ENCODE peak calls at places on chromosomes 11 and 22, in ten cellular contexts. C is fibroblast of the conjunctiva; K is amniotic stem cell; M is stimulated activated CD4-positive, alpha-beta T cell treated with anti-CD3 and anti-CD28 coated beads, Interleukin-12 subunit alpha, Interleukin-12 subunit beta, amount 100 ng/mL, for 48 hours; N is stimulated activated naive CD4-positive, alpha-beta T cell; A is fibroblast of mammary gland; R is NCI-H460; Z is NCI-H1694 treated with DMSO at 0.1 percent for 48 hours; L is gastrocnemius medialis; J is GM19239. V is an unnamed sample.

GRCh38 chr22:29037340-29037932 is 24.2 kb downstream of the C22orf31 start:
- DNase-seq in C (no peak), K (no peak), M (no peak), N (no peak), A (no peak), R (no peak), Z (no peak), L (no peak), J (no peak), V (no peak)

GRCh38 chr11:11782532-11783110 is 59.2 kb upstream of the USP47 start:
- DNase-seq in C (no peak), K (no peak), M (no peak), N (no peak), A (no peak), R (no peak), Z (no peak), L (peak), J (no peak), V (no peak)

GRCh38 chr11:129374993-129375721 is 491 bp upstream of the BARX2 start:
- DNase-seq in C (no peak), K (no peak), M (no peak), N (no peak), A (no peak), R (no peak), Z (no peak), L (no peak), J (no peak), V (no peak)

GRCh38 chr11:58286249-58286648 is 18.2 kb upstream of the OR10W1 start:
- DNase-seq in C (peak), K (no peak), M (no peak), N (no peak), A (peak), R (peak), Z (no peak), L (no peak), J (peak), V (no peak)

GRCh38 chr22:28244760-28245159 is 325.7 kb upstream of the PITPNB start:
- DNase-seq in C (no peak), K (no peak), M (no peak), N (no peak), A (no peak), R (no peak), Z (no peak), L (no peak), J (no peak), V (no peak)

GRCh38 chr11:65559535-65559934 is 1.4 kb upstream of the LTBP3 start:
- DNase-seq in C (no peak), K (no peak), M (no peak), N (no peak), A (no peak), R (no peak), Z (no peak), L (no peak), J (no peak), V (no peak)

GRCh38 chr11:2196970-2197770 is 25.6 kb upstream of the TH start:
- DNase-seq in C (peak), K (peak), M (peak), N (peak), A (peak), R (peak), Z (no peak), L (peak), J (peak), V (peak)

GRCh38 chr11:83836883-83837654 is 550.9 kb upstream of the CCDC90B start:
- DNase-seq in C (peak), K (peak), M (peak), N (no peak), A (peak), R (peak), Z (peak), L (no peak), J (peak), V (no peak)

GRCh38 chr22:19748139-19748538 is 12.4 kb upstream of the TBX1 start:
- DNase-seq in C (no peak), K (no peak), M (no peak), N (no peak), A (no peak), R (no peak), Z (no peak), L (no peak), J (no peak), V (no peak)

GRCh38 chr11:114314096-114314495 is 17.9 kb downstream of the NNMT start:
- DNase-seq in C (no peak), K (no peak), M (no peak), N (no peak), A (peak), R (no peak), Z (no peak), L (no peak), J (no peak), V (no peak)

GRCh38 chr11:116510886-116511650 is 261.7 kb downstream of the BUD13 start:
- DNase-seq in C (no peak), K (no peak), M (no peak), N (no peak), A (no peak), R (no peak), Z (no peak), L (no peak), J (no peak), V (no peak)

GRCh38 chr11:17601206-17602075 is 54.4 kb downstream of the OTOG start:
- DNase-seq in C (no peak), K (no peak), M (no peak), N (no peak), A (no peak), R (no peak), Z (no peak), L (no peak), J (no peak), V (no peak)

GRCh38 chr22:33539902-33540751 is 380.1 kb downstream of the LARGE1 start:
- DNase-seq in C (no peak), K (no peak), M (no peak), N (no peak), A (peak), R (no peak), Z (no peak), L (peak), J (no peak), V (no peak)

GRCh38 chr11:75809991-75810390 is 5.0 kb upstream of the UVRAG start:
- DNase-seq in C (no peak), K (no peak), M (no peak), N (no peak), A (no peak), R (no peak), Z (no peak), L (no peak), J (no peak), V (no peak)

GRCh38 chr22:19036229-19036522 is 86.0 kb downstream of the DGCR2 start:
- DNase-seq in C (no peak), K (no peak), M (no peak), N (no peak), A (no peak), R (no peak), Z (no peak), L (no peak), J (no peak), V (no peak)

GRCh38 chr11:126231725-126232459 is 20.3 kb downstream of the FAM118B start:
- DNase-seq in C (peak), K (no peak), M (no peak), N (no peak), A (peak), R (no peak), Z (no peak), L (no peak), J (no peak), V (no peak)

GRCh38 chr11:34355726-34356125 is 2.1 kb downstream of the ABTB2 start:
- DNase-seq in C (no peak), K (no peak), M (no peak), N (no peak), A (no peak), R (no peak), Z (no peak), L (no peak), J (no peak), V (no peak)

GRCh38 chr11:70544067-70544773 is 145.9 kb downstream of the CTTN start:
- DNase-seq in C (no peak), K (no peak), M (no peak), N (no peak), A (no peak), R (no peak), Z (no peak), L (no peak), J (no peak), V (no peak)

GRCh38 chr22:41746563-41747400 is 47.5 kb downstream of the MEI1 start:
- DNase-seq in C (peak), K (peak), M (peak), N (peak), A (peak), R (peak), Z (peak), L (peak), J (peak), V (peak)

GRCh38 chr22:42084874-42085273 is 5.4 kb downstream of the SMDT1 start:
- DNase-seq in C (no peak), K (no peak), M (no peak), N (no peak), A (no peak), R (no peak), Z (no peak), L (no peak), J (no peak), V (no peak)

GRCh38 chr11:76347391-76347790 is 33.5 kb downstream of the THAP12 start:
- DNase-seq in C (no peak), K (no peak), M (no peak), N (no peak), A (no peak), R (no peak), Z (no peak), L (no peak), J (no peak), V (no peak)

GRCh38 chr11:12242071-12242672 is 131.8 kb downstream of the MICAL2 start:
- DNase-seq in C (no peak), K (no peak), M (no peak), N (no peak), A (no peak), R (no peak), Z (no peak), L (no peak), J (no peak), V (no peak)

GRCh38 chr22:28952857-28953256 is 69.5 kb downstream of the ZNRF3 start:
- DNase-seq in C (peak), K (no peak), M (no peak), N (no peak), A (peak), R (no peak), Z (no peak), L (no peak), J (no peak), V (no peak)

GRCh38 chr11:10348650-10349280 is 43.9 kb downstream of the ADM start:
- DNase-seq in C (no peak), K (no peak), M (no peak), N (no peak), A (peak), R (no peak), Z (no peak), L (no peak), J (no peak), V (no peak)

GRCh38 chr22:19761500-19762314 is 1.1 kb downstream of the TBX1 start:
- DNase-seq in C (no peak), K (no peak), M (no peak), N (no peak), A (peak), R (no peak), Z (no peak), L (no peak), J (no peak), V (no peak)

GRCh38 chr11:44446341-44446712 is 119.1 kb upstream of the CD82 start:
- DNase-seq in C (no peak), K (no peak), M (no peak), N (no peak), A (no peak), R (no peak), Z (no peak), L (no peak), J (no peak), V (no peak)

GRCh38 chr11:105609341-105609781 is 512 bp upstream of the GRIA4 start:
- DNase-seq in C (peak), K (no peak), M (no peak), N (no peak), A (peak), R (peak), Z (no peak), L (no peak), J (no peak), V (no peak)

GRCh38 chr11:96095884-96096301 is 172.0 kb upstream of the MTMR2 start:
- DNase-seq in C (no peak), K (no peak), M (no peak), N (no peak), A (no peak), R (no peak), Z (no peak), L (no peak), J (no peak), V (no peak)

GRCh38 chr11:68009391-68010000 is 631 bp upstream of the ALDH3B1 start:
- DNase-seq in C (no peak), K (no peak), M (no peak), N (no peak), A (peak), R (no peak), Z (no peak), L (no peak), J (no peak), V (no peak)

GRCh38 chr11:78952188-78952587 is 377.5 kb upstream of the NARS2 start:
- DNase-seq in C (no peak), K (no peak), M (no peak), N (no peak), A (no peak), R (no peak), Z (no peak), L (no peak), J (no peak), V (no peak)

GRCh38 chr11:129590753-129591475 is 215.3 kb downstream of the BARX2 start:
- DNase-seq in C (no peak), K (no peak), M (no peak), N (no peak), A (no peak), R (no peak), Z (no peak), L (no peak), J (no peak), V (no peak)

GRCh38 chr22:31647516-31647915 is 14.5 kb downstream of the PISD start:
- DNase-seq in C (no peak), K (no peak), M (no peak), N (no peak), A (peak), R (no peak), Z (no peak), L (no peak), J (no peak), V (no peak)

V was measured in central memory CD4-positive, alpha-beta T cell.